ENCODE peak calls at places on chromosome 1, in six cellular contexts. One of them, this sample, is unnamed.

GRCh38 chr1:66270122-66270812 is 263.7 kb upstream of the SGIP1 start:
- DNase-seq in activated naive CD8-positive, alpha-beta T cell treated with anti-CD3 and anti-CD28 coated beads for 36 hours: no peak
- DNase-seq in NAMALWA: no peak
- DNase-seq in mesendoderm: no peak
- DNase-seq in ascending aorta: no peak
- DNase-seq in CD4-positive, alpha-beta T cell: no peak
- DNase-seq in this sample: no peak

GRCh38 chr1:200379431-200379755 is 30.4 kb downstream of the ZNF281 start:
- DNase-seq in activated naive CD8-positive, alpha-beta T cell treated with anti-CD3 and anti-CD28 coated beads for 36 hours: no peak
- DNase-seq in NAMALWA: no peak
- DNase-seq in mesendoderm: no peak
- DNase-seq in ascending aorta: no peak
- DNase-seq in CD4-positive, alpha-beta T cell: no peak
- DNase-seq in this sample: no peak

GRCh38 chr1:236120725-236121153 is 21.6 kb upstream of the GPR137B start:
- DNase-seq in activated naive CD8-positive, alpha-beta T cell treated with anti-CD3 and anti-CD28 coated beads for 36 hours: peak
- DNase-seq in NAMALWA: no peak
- DNase-seq in mesendoderm: no peak
- DNase-seq in ascending aorta: no peak
- DNase-seq in CD4-positive, alpha-beta T cell: no peak
- DNase-seq in this sample: peak

GRCh38 chr1:1665815-1666251 is 7.0 kb upstream of the CDK11B start:
- DNase-seq in activated naive CD8-positive, alpha-beta T cell treated with anti-CD3 and anti-CD28 coated beads for 36 hours: peak
- DNase-seq in NAMALWA: no peak
- DNase-seq in mesendoderm: peak
- DNase-seq in ascending aorta: no peak
- DNase-seq in CD4-positive, alpha-beta T cell: peak
- DNase-seq in this sample: peak

GRCh38 chr1:193408782-193409293 is 222.4 kb upstream of the B3GALT2 start:
- DNase-seq in activated naive CD8-positive, alpha-beta T cell treated with anti-CD3 and anti-CD28 coated beads for 36 hours: no peak
- DNase-seq in NAMALWA: no peak
- DNase-seq in mesendoderm: peak
- DNase-seq in ascending aorta: no peak
- DNase-seq in CD4-positive, alpha-beta T cell: no peak
- DNase-seq in this sample: no peak

GRCh38 chr1:32470991-32471694 is 6.3 kb downstream of the ZBTB8B start:
- DNase-seq in activated naive CD8-positive, alpha-beta T cell treated with anti-CD3 and anti-CD28 coated beads for 36 hours: peak
- DNase-seq in NAMALWA: peak
- DNase-seq in mesendoderm: peak
- DNase-seq in ascending aorta: no peak
- DNase-seq in CD4-positive, alpha-beta T cell: no peak
- DNase-seq in this sample: no peak

GRCh38 chr1:26066857-26067256 is 573 bp downstream of the TRIM63 start:
- DNase-seq in activated naive CD8-positive, alpha-beta T cell treated with anti-CD3 and anti-CD28 coated beads for 36 hours: no peak
- DNase-seq in NAMALWA: no peak
- DNase-seq in mesendoderm: peak
- DNase-seq in ascending aorta: no peak
- DNase-seq in CD4-positive, alpha-beta T cell: no peak
- DNase-seq in this sample: no peak

GRCh38 chr1:246680696-246681127 is 43.5 kb upstream of the SCCPDH start:
- DNase-seq in activated naive CD8-positive, alpha-beta T cell treated with anti-CD3 and anti-CD28 coated beads for 36 hours: no peak
- DNase-seq in NAMALWA: no peak
- DNase-seq in mesendoderm: no peak
- DNase-seq in ascending aorta: no peak
- DNase-seq in CD4-positive, alpha-beta T cell: no peak
- DNase-seq in this sample: no peak

GRCh38 chr1:204191481-204191880 is 4.8 kb downstream of the KISS1 start:
- DNase-seq in activated naive CD8-positive, alpha-beta T cell treated with anti-CD3 and anti-CD28 coated beads for 36 hours: no peak
- DNase-seq in NAMALWA: no peak
- DNase-seq in mesendoderm: no peak
- DNase-seq in ascending aorta: no peak
- DNase-seq in CD4-positive, alpha-beta T cell: no peak
- DNase-seq in this sample: no peak

GRCh38 chr1:116226017-116226416 is 114.8 kb downstream of the MAB21L3 start:
- DNase-seq in activated naive CD8-positive, alpha-beta T cell treated with anti-CD3 and anti-CD28 coated beads for 36 hours: no peak
- DNase-seq in NAMALWA: no peak
- DNase-seq in mesendoderm: no peak
- DNase-seq in ascending aorta: no peak
- DNase-seq in CD4-positive, alpha-beta T cell: no peak
- DNase-seq in this sample: no peak

GRCh38 chr1:70779571-70779970 is 268.0 kb downstream of the PTGER3 start:
- DNase-seq in activated naive CD8-positive, alpha-beta T cell treated with anti-CD3 and anti-CD28 coated beads for 36 hours: peak
- DNase-seq in NAMALWA: no peak
- DNase-seq in mesendoderm: no peak
- DNase-seq in ascending aorta: no peak
- DNase-seq in CD4-positive, alpha-beta T cell: no peak
- DNase-seq in this sample: no peak

This sample was measured in stimulated activated naive CD8-positive, alpha-beta T cell treated with anti-CD3 and anti-CD28 coated beads, Interleukin-15, Interleukin-2, amounts not matched to agents 100 U/mL and 50 U/mL, for 24 hours.